ENCODE peak calls at places on chromosomes 4 and X, in six cellular contexts. V is HepG2, B is endothelial cell of umbilical vein, F is NB4, H is K562, L is GM12878. W is an unnamed sample.

GRCh38 chr4:1249148-1249730 is 309 bp upstream of the CTBP1 start:
- DNase-seq in V (peak; percentile 56), B (peak; percentile 75), F (peak; percentile 94), H (peak; percentile 92), L (no peak), W (peak; percentile 88)

GRCh38 chrX:84188320-84188834 is 378 bp upstream of the RPS6KA6 start:
- DNase-seq in V (no peak), B (peak; percentile 53), F (no peak), H (no peak), L (no peak), W (peak; percentile 48)

GRCh38 chrX:22800806-22801205 is 199.0 kb upstream of the DDX53 start:
- DNase-seq in V (no peak), B (no peak), F (peak; percentile 20), H (no peak), L (no peak), W (no peak)

GRCh38 chr4:164734476-164734875 is 19.5 kb upstream of the SMIM31 start:
- DNase-seq in V (no peak), B (no peak), F (peak; percentile 18), H (peak; percentile 1), L (no peak), W (no peak)

GRCh38 chr4:80362578-80363181 is 27.1 kb downstream of the CFAP299 start:
- DNase-seq in V (peak; percentile 20), B (peak; percentile 4), F (peak; percentile 53), H (peak; percentile 48), L (no peak), W (no peak)

GRCh38 chrX:108165349-108166111 is 74.0 kb downstream of the ATG4A start:
- DNase-seq in V (peak; percentile 33), B (peak; percentile 12), F (peak; percentile 16), H (peak; percentile 43), L (no peak), W (peak; percentile 54)

GRCh38 chrX:124256209-124256608 is 76.3 kb upstream of the TEX13D start:
- DNase-seq in V (no peak), B (no peak), F (no peak), H (no peak), L (no peak), W (no peak)

GRCh38 chr4:1081689-1082040 is 31.7 kb downstream of the RNF212 start:
- DNase-seq in V (no peak), B (no peak), F (peak; percentile 73), H (no peak), L (no peak), W (peak; percentile 23)

GRCh38 chr4:136939781-136940180 is 592.5 kb downstream of the PCDH18 start:
- DNase-seq in V (no peak), B (no peak), F (no peak), H (no peak), L (no peak), W (no peak)

GRCh38 chr4:14445882-14446281 is 556.4 kb upstream of the CPEB2 start:
- DNase-seq in V (no peak), B (no peak), F (no peak), H (no peak), L (no peak), W (no peak)

GRCh38 chr4:64935469-64936001 is 526.3 kb upstream of the TECRL start:
- DNase-seq in V (no peak), B (no peak), F (no peak), H (no peak), L (no peak), W (no peak)

GRCh38 chrX:74923942-74924448 is 1.3 kb downstream of the NEXMIF start:
- DNase-seq in V (no peak), B (no peak), F (no peak), H (no peak), L (no peak), W (no peak)

GRCh38 chrX:47530054-47530453 is 31.0 kb upstream of the ARAF start:
- DNase-seq in V (no peak), B (no peak), F (peak; percentile 42), H (no peak), L (no peak), W (no peak)

GRCh38 chr4:179695175-179695574 is 2252.9 kb upstream of the AGA start:
- DNase-seq in V (no peak), B (no peak), F (peak; percentile 26), H (no peak), L (no peak), W (no peak)

GRCh38 chrX:57669961-57670360 is 10.1 kb downstream of the NLRP2B start:
- DNase-seq in V (no peak), B (no peak), F (no peak), H (no peak), L (no peak), W (no peak)

GRCh38 chr4:187321741-187322140 is 598.1 kb upstream of the FAT1 start:
- DNase-seq in V (no peak), B (no peak), F (no peak), H (no peak), L (no peak), W (no peak)

GRCh38 chr4:138053601-138054322 is 188.4 kb downstream of the SLC7A11 start:
- DNase-seq in V (no peak), B (peak; percentile 93), F (no peak), H (peak; percentile 11), L (no peak), W (peak; percentile 61)
- TF ChIP-seq MYC in V (no peak), B (no peak), F (no peak), H (no peak), L (no peak), W (no peak)

GRCh38 chr4:140947507-140947906 is 185.8 kb downstream of the RNF150 start:
- DNase-seq in V (no peak), B (peak; percentile 32), F (no peak), H (no peak), L (no peak), W (peak; percentile 45)

GRCh38 chr4:140944539-140944938 is 188.4 kb upstream of the TBC1D9 start:
- DNase-seq in V (no peak), B (no peak), F (no peak), H (no peak), L (no peak), W (no peak)

GRCh38 chr4:140940589-140940988 is 184.4 kb upstream of the TBC1D9 start:
- DNase-seq in V (no peak), B (no peak), F (no peak), H (no peak), L (no peak), W (no peak)

GRCh38 chr4:140943887-140944515 is 187.8 kb upstream of the TBC1D9 start:
- DNase-seq in V (no peak), B (no peak), F (no peak), H (no peak), L (no peak), W (no peak)

DNA sequence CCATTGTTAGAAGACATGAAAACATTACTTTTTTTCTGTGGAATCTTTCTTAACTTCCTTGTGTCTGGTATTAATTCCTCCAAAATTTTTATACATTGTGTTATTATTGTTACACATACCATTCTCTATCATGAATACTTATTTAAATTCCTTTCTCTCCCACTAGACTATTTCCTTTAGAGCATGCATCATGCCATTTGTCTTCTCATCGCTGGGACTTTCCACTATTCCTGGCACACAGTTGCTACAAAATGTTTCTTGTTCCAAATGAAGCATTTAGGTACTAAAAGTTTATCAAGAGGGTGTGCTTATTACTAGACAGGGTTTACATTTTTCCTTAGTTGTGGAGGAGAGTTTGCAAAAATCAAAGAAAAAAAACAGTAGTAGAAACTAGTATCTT is 187.3 kb upstream of the TBC1D9 start:
- DNase-seq in V (no peak), B (no peak), F (no peak), H (no peak), L (no peak), W (no peak)
- H3K4me3 ChIP-seq in V (no peak overlapping the region), B (no peak overlapping the region), F (no peak overlapping the region), H (no peak overlapping the region), L (no peak overlapping the region), W (no peak overlapping the region)

GRCh38 chr4:25133132-25133531 is 27.1 kb downstream of the SEPSECS start:
- DNase-seq in V (peak; percentile 80), B (no peak), F (no peak), H (no peak), L (no peak), W (no peak)

GRCh38 chr4:25131925-25132324 is 28.3 kb downstream of the SEPSECS start:
- DNase-seq in V (no peak), B (no peak), F (no peak), H (no peak), L (no peak), W (no peak)

GRCh38 chr4:25129926-25130325 is 30.3 kb downstream of the SEPSECS start:
- DNase-seq in V (no peak), B (no peak), F (no peak), H (no peak), L (no peak), W (no peak)

GRCh38 chr4:25131396-25131795 is 28.9 kb downstream of the SEPSECS start:
- DNase-seq in V (no peak), B (no peak), F (no peak), H (no peak), L (no peak), W (no peak)

DNA sequence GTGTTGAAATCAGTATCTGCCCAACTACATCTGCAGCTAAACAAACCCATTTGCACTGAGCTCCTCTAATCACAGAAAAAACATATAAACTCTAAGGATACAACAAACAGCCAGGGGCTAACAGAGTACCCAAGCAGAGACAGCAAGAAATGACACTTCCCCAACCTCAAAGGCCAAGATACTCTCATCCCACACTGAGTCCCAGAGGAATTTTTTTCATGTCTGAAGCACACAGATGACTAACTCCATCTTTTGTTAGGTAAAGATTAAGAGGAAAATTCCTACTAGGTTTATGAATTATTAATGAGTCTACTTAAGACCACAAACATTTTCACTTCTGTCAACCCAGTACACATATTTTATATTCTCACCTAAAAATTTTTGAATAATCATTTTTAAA is 31.6 kb downstream of the SEPSECS start:
- DNase-seq in V (no peak), B (no peak), F (no peak), H (no peak), L (no peak), W (no peak)
- TF ChIP-seq MYC in V (no peak), B (no peak), F (no peak), H (no peak), L (no peak), W (no peak)

DNA sequence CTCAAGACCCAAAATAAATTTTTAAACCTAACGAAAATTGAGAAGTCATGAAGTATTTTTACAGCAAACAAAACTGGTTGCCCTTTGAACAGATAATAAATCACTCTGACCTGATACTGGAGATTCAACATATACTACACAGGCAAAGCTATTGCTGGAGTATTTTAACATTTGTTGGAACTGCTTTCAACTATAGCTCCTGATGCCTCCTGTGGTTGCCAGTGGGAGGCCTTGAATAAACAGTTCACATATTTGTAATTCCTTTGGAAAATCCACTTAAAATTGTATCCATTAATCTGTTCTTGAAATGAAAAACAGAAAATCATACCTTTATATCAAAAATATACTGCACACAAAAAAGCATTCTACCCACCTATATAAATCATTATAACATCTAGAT is 605.1 kb downstream of the KCTD8 start:
- DNase-seq in V (peak; percentile 6), B (no peak), F (no peak), H (no peak), L (no peak), W (no peak)
- H3K4me3 ChIP-seq in V (no peak overlapping the region), B (no peak overlapping the region), F (no peak overlapping the region), H (no peak overlapping the region), L (no peak overlapping the region), W (no peak overlapping the region)

W was measured in A549.